ENCODE peak calls at places on chromosomes 4 and X, in four cellular contexts. S is AG04450, R is ascending aorta, M is H54. A is an unnamed sample.
A peak's percentile ranks its signal among the peaks of the same experiment; 100 is the strongest.

GRCh38 chr4:94889961-94890360 is 132.2 kb downstream of the BMPR1B start:
- DNase-seq in S (peak; percentile 42), R (no peak), M (no peak), A (no peak)

GRCh38 chrX:6095469-6095868 is 133.2 kb downstream of the NLGN4X start:
- DNase-seq in S (no peak), R (no peak), M (no peak), A (no peak)

GRCh38 chr4:145034727-145035211 is 63.2 kb downstream of the ANAPC10 start:
- DNase-seq in S (peak; percentile 18), R (no peak), M (peak; percentile 5), A (no peak)

GRCh38 chr4:156686120-156686519 is 285.5 kb downstream of the PDGFC start:
- DNase-seq in S (peak; percentile 94), R (no peak), M (no peak), A (no peak)

GRCh38 chrX:39691724-39692123 is 406.0 kb downstream of the BCOR start:
- DNase-seq in S (no peak), R (no peak), M (no peak), A (no peak)

GRCh38 chrX:121641560-121641959 is 594.1 kb downstream of the GLUD2 start:
- DNase-seq in S (no peak), R (no peak), M (no peak), A (no peak)

GRCh38 chrX:41602946-41603345 is 85.8 kb upstream of the GPR34 start:
- DNase-seq in S (no peak), R (no peak), M (no peak), A (no peak)

GRCh38 chr4:76990288-76991080 is 40.9 kb downstream of the SEPTIN11 start:
- DNase-seq in S (peak; percentile 91), R (no peak), M (no peak), A (no peak)

GRCh38 chrX:124274438-124275166 is 57.9 kb upstream of the TEX13D start:
- DNase-seq in S (no peak), R (no peak), M (no peak), A (no peak)

GRCh38 chr4:185028625-185029024 is 10.3 kb downstream of the HELT start:
- DNase-seq in S (no peak), R (no peak), M (no peak), A (no peak)

GRCh38 chr4:185925910-185926360 is 113.9 kb upstream of the SORBS2 start:
- DNase-seq in S (no peak), R (no peak), M (no peak), A (no peak)

GRCh38 chrX:50762578-50762977 is 51.4 kb downstream of the SHROOM4 start:
- DNase-seq in S (no peak), R (no peak), M (no peak), A (no peak)

GRCh38 chr4:80266902-80267380 is 477 bp downstream of the FGF5 start:
- DNase-seq in S (no peak), R (no peak), M (no peak), A (no peak)

A was measured in pancreas.